ENCODE peak calls at places on chromosomes 7 and 10, in four cellular contexts. One of them, this sample, is unnamed.

GRCh38 chr7:128876127-128876526 is 13.5 kb downstream of the ATP6V1F start:
- DNase-seq in SW480: peak; percentile 43
- DNase-seq in cardiac fibroblast: no peak
- DNase-seq in DMS 273 treated with DMSO at 0.1 percent for 48 hours: no peak
- DNase-seq in this sample: no peak

GRCh38 chr10:3136763-3137611 is 35.6 kb downstream of the PITRM1 start:
- DNase-seq in DMS 273 treated with DMSO at 0.1 percent for 48 hours: no peak
- DNase-seq in SW480: no peak
- DNase-seq in cardiac fibroblast: peak; percentile 91
- DNase-seq in this sample: no peak

GRCh38 chr10:90458571-90458970 is 399.3 kb downstream of the HTR7 start:
- DNase-seq in cardiac fibroblast: no peak
- DNase-seq in SW480: peak; percentile 48
- DNase-seq in DMS 273 treated with DMSO at 0.1 percent for 48 hours: no peak
- DNase-seq in this sample: no peak

GRCh38 chr7:83648464-83649241 is at the start of gene SEMA3E:
- DNase-seq in SW480: peak; percentile 63
- DNase-seq in cardiac fibroblast: peak; percentile 38
- DNase-seq in DMS 273 treated with DMSO at 0.1 percent for 48 hours: peak; percentile 60
- DNase-seq in this sample: no peak

GRCh38 chr10:22702348-22702747 is 12.0 kb downstream of the PIP4K2A start:
- DNase-seq in cardiac fibroblast: peak; percentile 89
- DNase-seq in SW480: no peak
- DNase-seq in DMS 273 treated with DMSO at 0.1 percent for 48 hours: no peak
- DNase-seq in this sample: no peak

GRCh38 chr7:37448057-37448636 is 517 bp downstream of the ELMO1 start:
- DNase-seq in SW480: no peak
- DNase-seq in cardiac fibroblast: no peak
- DNase-seq in DMS 273 treated with DMSO at 0.1 percent for 48 hours: no peak
- DNase-seq in this sample: no peak

GRCh38 chr10:99667108-99667751 is 7.9 kb downstream of the ENTPD7 start:
- DNase-seq in SW480: peak; percentile 32
- DNase-seq in DMS 273 treated with DMSO at 0.1 percent for 48 hours: no peak
- DNase-seq in cardiac fibroblast: peak; percentile 13
- DNase-seq in this sample: no peak

GRCh38 chr10:3532644-3533043 is 252.4 kb downstream of the KLF6 start:
- DNase-seq in cardiac fibroblast: peak; percentile 26
- DNase-seq in SW480: peak; percentile 69
- DNase-seq in DMS 273 treated with DMSO at 0.1 percent for 48 hours: no peak
- DNase-seq in this sample: no peak

GRCh38 chr7:68783671-68784070 is 814.6 kb upstream of the AUTS2 start:
- DNase-seq in cardiac fibroblast: no peak
- DNase-seq in DMS 273 treated with DMSO at 0.1 percent for 48 hours: no peak
- DNase-seq in SW480: no peak
- DNase-seq in this sample: no peak

GRCh38 chr10:79313911-79314439 is 33.3 kb upstream of the PPIF start:
- DNase-seq in DMS 273 treated with DMSO at 0.1 percent for 48 hours: peak; percentile 77
- DNase-seq in SW480: no peak
- DNase-seq in cardiac fibroblast: no peak
- DNase-seq in this sample: no peak

GRCh38 chr10:80506189-80506575 is 31.5 kb upstream of the SH2D4B start:
- DNase-seq in DMS 273 treated with DMSO at 0.1 percent for 48 hours: no peak
- DNase-seq in cardiac fibroblast: no peak
- DNase-seq in SW480: no peak
- DNase-seq in this sample: no peak

GRCh38 chr10:60921631-60922030 is 22.4 kb downstream of the RHOBTB1 start:
- DNase-seq in SW480: no peak
- DNase-seq in cardiac fibroblast: no peak
- DNase-seq in DMS 273 treated with DMSO at 0.1 percent for 48 hours: peak; percentile 14
- DNase-seq in this sample: no peak

GRCh38 chr10:123860209-123860608 is 31.4 kb downstream of the CPXM2 start:
- DNase-seq in SW480: no peak
- DNase-seq in DMS 273 treated with DMSO at 0.1 percent for 48 hours: no peak
- DNase-seq in cardiac fibroblast: no peak
- DNase-seq in this sample: no peak

GRCh38 chr7:28503396-28503795 is 91.1 kb downstream of the CREB5 start:
- DNase-seq in DMS 273 treated with DMSO at 0.1 percent for 48 hours: no peak
- DNase-seq in cardiac fibroblast: no peak
- DNase-seq in SW480: no peak
- DNase-seq in this sample: no peak

GRCh38 chr10:116007256-116007891 is 265.6 kb downstream of the GFRA1 start:
- DNase-seq in DMS 273 treated with DMSO at 0.1 percent for 48 hours: no peak
- DNase-seq in cardiac fibroblast: no peak
- DNase-seq in SW480: no peak
- DNase-seq in this sample: no peak

GRCh38 chr10:49608925-49609282 is 1.2 kb upstream of the SLC18A3 start:
- DNase-seq in SW480: no peak
- DNase-seq in cardiac fibroblast: no peak
- DNase-seq in DMS 273 treated with DMSO at 0.1 percent for 48 hours: no peak
- DNase-seq in this sample: no peak

GRCh38 chr10:3765376-3765667 is 19.7 kb downstream of the KLF6 start:
- DNase-seq in DMS 273 treated with DMSO at 0.1 percent for 48 hours: no peak
- DNase-seq in SW480: no peak
- DNase-seq in cardiac fibroblast: no peak
- DNase-seq in this sample: no peak

This sample was measured in BJ.